ENCODE peak calls at places on chromosomes 3 and 15, in five cellular contexts. G, P, U, X and R are unnamed samples.
A peak's percentile ranks its signal among the peaks of the same experiment; 100 is the strongest.

GRCh38 chr15:87597346-87598052 is 659.0 kb downstream of the NTRK3 start:
- DNase-seq in U (no peak), X (no peak), G (peak; percentile 50), P (no peak), R (no peak)

GRCh38 chr15:88920186-88920891 is 7.2 kb upstream of the MFGE8 start:
- DNase-seq in G (no peak), P (no peak), U (no peak), X (no peak), R (no peak)

GRCh38 chr15:82079736-82080135 is 33.9 kb upstream of the MEX3B start:
- DNase-seq in X (no peak), U (no peak), P (no peak), G (peak; percentile 11), R (no peak)

GRCh38 chr3:183285318-183285717 is 32.3 kb downstream of the B3GNT5 start:
- DNase-seq in G (no peak), U (no peak), P (no peak), X (no peak), R (no peak)

GRCh38 chr3:9399746-9400145 is 2.3 kb downstream of the SETD5 start:
- DNase-seq in X (no peak), P (peak; percentile 58), G (peak; percentile 96), U (no peak), R (peak; percentile 92)

GRCh38 chr3:126322181-126322967 is 34.8 kb downstream of the KLF15 start:
- DNase-seq in P (peak; percentile 31), X (peak; percentile 29), G (no peak), U (no peak), R (no peak)

GRCh38 chr3:54965746-54966145 is 37.9 kb upstream of the LRTM1 start:
- DNase-seq in X (no peak), P (no peak), U (no peak), G (peak; percentile 33), R (peak; percentile 90)

GRCh38 chr3:148643389-148643840 is 54.3 kb upstream of the AGTR1 start:
- DNase-seq in U (no peak), P (no peak), G (peak; percentile 76), X (no peak), R (peak; percentile 38)

GRCh38 chr15:82792068-82792467 is 13.8 kb downstream of the FSD2 start:
- DNase-seq in X (no peak), P (no peak), U (no peak), G (no peak), R (no peak)

GRCh38 chr15:57118013-57118799 is 199.8 kb downstream of the TCF12 start:
- DNase-seq in P (no peak), U (no peak), G (peak; percentile 28), X (no peak), R (no peak)

GRCh38 chr3:24474862-24475261 is 19.8 kb downstream of the THRB start:
- DNase-seq in G (no peak), P (no peak), U (no peak), X (no peak), R (no peak)

GRCh38 chr3:179082416-179082815 is 10.8 kb upstream of the ZMAT3 start:
- DNase-seq in G (no peak), U (no peak), X (no peak), P (no peak), R (no peak)

GRCh38 chr3:99895106-99895705 is 77.5 kb downstream of the CMSS1 start:
- DNase-seq in P (no peak), U (no peak), X (no peak), G (no peak), R (no peak)

GRCh38 chr3:22608721-22609120 is 594.4 kb upstream of the UBE2E2 start:
- DNase-seq in U (no peak), G (no peak), X (no peak), P (no peak), R (no peak)

GRCh38 chr3:134881305-134881704 is 86.2 kb downstream of the EPHB1 start:
- DNase-seq in X (peak; percentile 53), G (no peak), U (no peak), P (no peak), R (no peak)

GRCh38 chr3:14142567-14143270 is 17.9 kb downstream of the TMEM43 start:
- DNase-seq in G (no peak), U (no peak), X (no peak), P (no peak), R (no peak)

GRCh38 chr3:149646181-149646766 is 11.6 kb downstream of the WWTR1 start:
- DNase-seq in X (no peak), P (no peak), G (no peak), U (no peak), R (no peak)

GRCh38 chr3:197456271-197457091 is 99.3 kb downstream of the BDH1 start:
- DNase-seq in X (peak; percentile 88), G (peak; percentile 96), P (peak; percentile 94), U (peak; percentile 70), R (peak; percentile 75)

GRCh38 chr15:77532846-77533245 is 99.9 kb downstream of the LINGO1 start:
- DNase-seq in G (no peak), P (no peak), X (peak; percentile 33), U (no peak), R (no peak)

GRCh38 chr3:161355508-161355907 is 15.8 kb downstream of the SPTSSB start:
- DNase-seq in U (no peak), X (no peak), G (no peak), P (no peak), R (no peak)

GRCh38 chr3:48707157-48707556 is 9.9 kb downstream of the IP6K2 start:
- DNase-seq in X (no peak), G (no peak), U (no peak), P (no peak), R (no peak)

GRCh38 chr3:48709051-48709461 is 8.0 kb downstream of the IP6K2 start:
- DNase-seq in X (no peak), U (no peak), G (no peak), P (no peak), R (no peak)

GRCh38 chr3:48711727-48712126 is 5.3 kb downstream of the IP6K2 start:
- DNase-seq in U (no peak), X (no peak), G (no peak), P (no peak), R (no peak)

DNA sequence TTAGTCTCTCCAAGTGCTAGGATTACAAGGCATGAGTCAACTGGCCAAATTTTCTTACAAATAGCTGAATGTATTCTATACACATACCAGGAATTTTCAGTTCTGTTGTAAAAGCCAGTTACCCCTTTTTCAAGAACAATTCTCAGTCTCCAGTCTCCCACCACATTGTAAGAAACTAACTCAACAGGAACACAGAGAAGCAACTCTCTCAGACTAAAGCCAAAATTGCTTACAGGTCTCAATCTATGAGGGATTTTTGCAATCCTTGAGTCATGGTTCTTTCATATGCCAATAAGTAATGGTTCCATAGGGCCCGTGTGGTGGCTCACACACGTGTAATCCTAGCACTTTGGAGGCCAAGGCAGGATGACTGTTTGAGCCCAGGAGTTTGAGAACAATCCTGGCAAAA is 8.5 kb downstream of the IP6K2 start:
- DNase-seq in X (no peak), U (no peak), G (peak; percentile 20), P (no peak), R (no peak)
- H3K27ac ChIP-seq in X (no peak overlapping the region), U (no peak overlapping the region), G (peak overlapping the region; percentile 36), P (peak overlapping the region; percentile 5), R (peak overlapping the region; percentile 65)

DNA sequence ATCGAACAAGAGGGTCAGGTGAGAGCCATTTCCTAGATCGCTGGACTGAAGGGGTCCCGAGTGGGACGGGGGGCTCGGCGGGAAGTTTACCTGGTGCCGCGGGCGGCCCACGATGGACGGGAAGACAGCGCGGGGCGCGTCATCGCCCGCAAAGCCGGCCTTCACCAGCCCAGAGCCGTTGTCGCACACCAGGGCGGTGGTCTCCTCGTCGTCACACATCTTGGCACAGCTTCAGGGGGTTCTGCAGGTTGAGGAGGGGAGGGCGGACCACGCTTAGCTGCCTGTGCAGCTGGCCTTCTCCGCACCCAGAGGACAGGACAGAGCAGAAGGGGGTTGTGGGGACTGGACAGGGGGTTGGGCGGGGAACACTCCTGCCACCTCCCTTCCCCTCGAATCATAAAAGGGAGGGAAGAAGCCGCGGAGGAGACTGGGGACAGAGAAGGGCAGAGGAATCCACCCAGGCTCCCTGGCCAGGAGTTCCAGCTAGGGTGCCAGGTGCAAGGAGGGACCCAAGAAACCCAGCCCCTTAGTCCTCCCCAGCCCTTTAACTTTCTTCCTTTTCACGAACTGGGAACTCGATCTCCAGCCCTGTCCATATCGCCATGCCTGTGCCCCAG is 651 bp downstream of the ACTC1 start:
- DNase-seq in P (no peak), U (no peak), X (no peak), G (no peak), R (no peak)
- H3K4me3 ChIP-seq in P (no peak overlapping the region), U (no peak overlapping the region), X (no peak overlapping the region), G (peak overlapping the region; percentile 82), R (no peak overlapping the region)

GRCh38 chr3:72426618-72427397 is 421.4 kb downstream of the SHQ1 start:
- DNase-seq in U (no peak), G (peak; percentile 11), P (no peak), X (no peak), R (no peak)

GRCh38 chr3:72427575-72427974 is 420.7 kb downstream of the SHQ1 start:
- DNase-seq in P (no peak), U (no peak), G (no peak), X (no peak), R (no peak)

GRCh38 chr3:72432271-72432670 is 416.0 kb downstream of the SHQ1 start:
- DNase-seq in U (no peak), P (no peak), X (no peak), G (no peak), R (no peak)

GRCh38 chr3:72429589-72430362 is 418.5 kb downstream of the SHQ1 start:
- DNase-seq in G (no peak), P (no peak), U (no peak), X (no peak), R (no peak)

GRCh38 chr3:72428803-72429202 is 419.4 kb downstream of the SHQ1 start:
- DNase-seq in P (no peak), X (no peak), G (no peak), U (no peak), R (no peak)
- H3K27ac ChIP-seq in P (no peak overlapping the region), X (no peak overlapping the region), G (peak overlapping the region; percentile 31), U (no peak overlapping the region), R (no peak overlapping the region)

DNA sequence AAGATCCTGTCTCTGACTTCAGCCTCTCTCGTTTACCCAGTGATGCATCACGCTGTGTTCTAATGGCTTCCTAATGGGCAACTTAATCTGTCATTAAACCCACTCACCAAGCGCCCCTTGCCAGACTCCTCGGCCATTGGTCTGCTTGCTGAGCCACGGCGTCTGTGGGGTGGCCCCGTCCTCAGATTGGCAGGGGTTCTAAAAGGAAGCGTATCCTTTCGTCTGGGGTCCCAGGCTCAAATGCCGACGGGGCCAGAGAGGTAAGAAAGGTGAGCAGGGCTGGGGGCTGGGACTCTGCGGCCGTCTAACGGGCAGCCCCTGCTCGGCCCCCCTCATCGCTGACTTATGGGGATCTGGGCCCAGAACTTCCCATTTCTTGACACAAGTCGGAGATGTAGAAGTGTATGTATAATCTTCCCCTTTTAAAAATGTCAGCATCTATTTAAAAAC is 315.1 kb upstream of the PROK2 start:
- DNase-seq in G (no peak), P (peak; percentile 80), X (peak; percentile 83), U (no peak), R (no peak)
- H3K4me3 ChIP-seq in G (peak overlapping the region; percentile 31), P (peak overlapping the region; percentile 27), X (no peak overlapping the region), U (peak overlapping the region; percentile 44), R (no peak overlapping the region)